ENCODE peak calls at places on chromosome 17, in four cellular contexts. One of them, this sample, is unnamed.

GRCh38 chr17:81200695-81201580 is 21.8 kb downstream of the CEP131 start:
- DNase-seq in K562: peak; percentile 65
- DNase-seq in WTC11: no peak
- DNase-seq in GM12878: no peak
- DNase-seq in this sample: peak; percentile 62

GRCh38 chr17:79684132-79684985 is 46.4 kb upstream of the ENPP7 start:
- DNase-seq in K562: peak; percentile 34
- DNase-seq in WTC11: no peak
- DNase-seq in GM12878: no peak
- DNase-seq in this sample: no peak

GRCh38 chr17:39950871-39951348 is 11.9 kb upstream of the GSDMA start:
- DNase-seq in K562: no peak
- DNase-seq in WTC11: no peak
- DNase-seq in GM12878: no peak
- DNase-seq in this sample: no peak

GRCh38 chr17:67518881-67519280 is 141.8 kb downstream of the PITPNC1 start:
- DNase-seq in K562: no peak
- DNase-seq in WTC11: no peak
- DNase-seq in GM12878: no peak
- DNase-seq in this sample: no peak

GRCh38 chr17:45841883-45842525 is 2.7 kb upstream of the SPPL2C start:
- DNase-seq in K562: no peak
- DNase-seq in WTC11: no peak
- DNase-seq in GM12878: no peak
- DNase-seq in this sample: no peak

GRCh38 chr17:54924405-54924804 is 23.8 kb downstream of the TOM1L1 start:
- DNase-seq in K562: no peak
- DNase-seq in WTC11: no peak
- DNase-seq in GM12878: no peak
- DNase-seq in this sample: no peak

GRCh38 chr17:40915721-40916256 is 21.7 kb downstream of the KRT23 start:
- DNase-seq in K562: no peak
- DNase-seq in WTC11: no peak
- DNase-seq in GM12878: peak; percentile 26
- DNase-seq in this sample: no peak

GRCh38 chr17:17766351-17767095 is 70.3 kb downstream of the SREBF1 start:
- DNase-seq in K562: no peak
- DNase-seq in WTC11: no peak
- DNase-seq in GM12878: no peak
- DNase-seq in this sample: no peak

GRCh38 chr17:1630662-1631061 is 2.0 kb upstream of the SLC43A2 start:
- DNase-seq in K562: no peak
- DNase-seq in WTC11: no peak
- DNase-seq in GM12878: no peak
- DNase-seq in this sample: no peak

GRCh38 chr17:7703584-7704574 is 1.1 kb upstream of the EFNB3 start:
- DNase-seq in K562: peak; percentile 34
- DNase-seq in WTC11: peak; percentile 81
- DNase-seq in GM12878: no peak
- DNase-seq in this sample: peak; percentile 18

GRCh38 chr17:78826836-78827509 is 13.6 kb downstream of the USP36 start:
- DNase-seq in K562: no peak
- DNase-seq in WTC11: no peak
- DNase-seq in GM12878: no peak
- DNase-seq in this sample: no peak

GRCh38 chr17:73343739-73344454 is 32.1 kb upstream of the CDC42EP4 start:
- DNase-seq in K562: no peak
- DNase-seq in WTC11: no peak
- DNase-seq in GM12878: no peak
- DNase-seq in this sample: no peak

GRCh38 chr17:46882666-46883065 is 31.3 kb downstream of the WNT9B start:
- DNase-seq in K562: no peak
- DNase-seq in WTC11: no peak
- DNase-seq in GM12878: no peak
- DNase-seq in this sample: no peak

GRCh38 chr17:81869221-81870154 is 1.6 kb downstream of the ARHGDIA start:
- DNase-seq in K562: peak; percentile 66
- DNase-seq in WTC11: peak; percentile 72
- DNase-seq in GM12878: no peak
- DNase-seq in this sample: no peak

GRCh38 chr17:8372422-8372821 is 4.1 kb downstream of the KRABD2 start:
- DNase-seq in K562: no peak
- DNase-seq in WTC11: no peak
- DNase-seq in GM12878: no peak
- DNase-seq in this sample: no peak

GRCh38 chr17:29608986-29609385 is 13.7 kb downstream of the CORO6 start:
- DNase-seq in K562: no peak
- DNase-seq in WTC11: no peak
- DNase-seq in GM12878: no peak
- DNase-seq in this sample: no peak

GRCh38 chr17:54967621-54968258 is 714 bp downstream of the COX11 start:
- DNase-seq in K562: peak; percentile 62
- DNase-seq in WTC11: no peak
- DNase-seq in GM12878: no peak
- DNase-seq in this sample: peak; percentile 83

GRCh38 chr17:80063815-80064585 is 27.6 kb downstream of the CCDC40 start:
- DNase-seq in K562: peak; percentile 65
- DNase-seq in WTC11: no peak
- DNase-seq in GM12878: no peak
- DNase-seq in this sample: peak; percentile 81

GRCh38 chr17:72465191-72466024 is 344.6 kb downstream of the SOX9 start:
- DNase-seq in K562: no peak
- DNase-seq in WTC11: no peak
- DNase-seq in GM12878: peak; percentile 93
- DNase-seq in this sample: peak; percentile 89

GRCh38 chr17:31695456-31696090 is 163.5 kb downstream of the COPRS start:
- DNase-seq in K562: no peak
- DNase-seq in WTC11: no peak
- DNase-seq in GM12878: no peak
- DNase-seq in this sample: no peak

GRCh38 chr17:58313815-58314705 is 14.5 kb downstream of the TSPOAP1 start:
- DNase-seq in K562: no peak
- DNase-seq in WTC11: no peak
- DNase-seq in GM12878: no peak
- DNase-seq in this sample: no peak

DNA sequence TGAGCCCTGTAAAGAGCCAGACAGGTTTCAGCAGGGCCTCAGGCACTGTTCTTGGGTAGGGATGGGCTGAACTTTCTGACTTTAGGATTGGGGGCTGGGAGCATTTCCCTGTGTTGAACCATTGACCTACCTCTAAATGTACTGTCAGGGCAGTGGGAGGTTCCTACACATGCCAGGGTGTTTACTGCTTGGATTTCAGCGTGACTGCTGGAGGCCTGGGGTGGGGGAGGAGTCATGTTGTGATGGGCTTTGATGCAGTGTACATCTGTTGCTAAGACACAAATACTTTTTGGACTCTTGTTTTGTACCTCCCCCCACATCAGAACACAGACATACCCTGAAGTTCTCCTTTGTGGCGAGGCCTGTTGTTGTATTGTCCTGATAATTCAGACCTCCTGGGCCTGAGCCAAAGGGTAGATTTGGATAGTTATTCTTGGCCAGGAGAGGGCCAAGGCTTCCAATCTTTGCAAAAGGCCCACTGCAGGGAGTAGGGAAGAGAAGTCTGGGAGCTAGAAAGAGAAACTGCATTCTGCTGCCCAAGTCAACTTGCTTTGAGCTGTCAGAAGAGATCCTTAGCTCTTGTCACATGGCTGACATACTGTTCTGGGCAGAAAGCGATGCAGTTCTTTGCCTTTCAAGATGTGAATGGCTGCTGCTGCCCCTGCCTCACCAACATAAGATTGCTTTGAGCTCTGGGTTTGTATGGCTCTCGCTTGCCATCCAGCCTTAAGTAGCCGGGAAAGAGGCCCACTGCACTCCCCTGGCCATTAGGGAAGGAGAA is 3.7 kb downstream of the NFE2L1 start:
- DNase-seq in K562: no peak
- DNase-seq in WTC11: no peak
- DNase-seq in GM12878: no peak
- DNase-seq in this sample: peak; percentile 85
- TF ChIP-seq CBFB in K562: no peak
- TF ChIP-seq CBFB in WTC11: no peak
- TF ChIP-seq CBFB in GM12878: no peak
- TF ChIP-seq CBFB in this sample: no peak

GRCh38 chr17:77045441-77046041 is 95.2 kb upstream of the SEC14L1 start:
- DNase-seq in K562: no peak
- DNase-seq in WTC11: no peak
- DNase-seq in GM12878: no peak
- DNase-seq in this sample: no peak
- TF ChIP-seq CBFB in K562: no peak
- TF ChIP-seq CBFB in WTC11: no peak
- TF ChIP-seq CBFB in GM12878: no peak
- TF ChIP-seq CBFB in this sample: no peak

GRCh38 chr17:77649717-77650211 is 308.7 kb upstream of the TNRC6C start:
- DNase-seq in K562: peak; percentile 43
- DNase-seq in WTC11: no peak
- DNase-seq in GM12878: no peak
- DNase-seq in this sample: no peak
- TF ChIP-seq CBFB in K562: no peak
- TF ChIP-seq CBFB in WTC11: no peak
- TF ChIP-seq CBFB in GM12878: no peak
- TF ChIP-seq CBFB in this sample: no peak

GRCh38 chr17:65487990-65488389 is 73.5 kb downstream of the AXIN2 start:
- DNase-seq in K562: no peak
- DNase-seq in WTC11: no peak
- DNase-seq in GM12878: no peak
- DNase-seq in this sample: no peak

GRCh38 chr17:65487161-65487560 is 74.3 kb downstream of the AXIN2 start:
- DNase-seq in K562: no peak
- DNase-seq in WTC11: no peak
- DNase-seq in GM12878: no peak
- DNase-seq in this sample: no peak

GRCh38 chr17:65488665-65489064 is 72.8 kb downstream of the AXIN2 start:
- DNase-seq in K562: no peak
- DNase-seq in WTC11: no peak
- DNase-seq in GM12878: no peak
- DNase-seq in this sample: no peak

GRCh38 chr17:65483438-65483837 is 78.0 kb downstream of the AXIN2 start:
- DNase-seq in K562: no peak
- DNase-seq in WTC11: no peak
- DNase-seq in GM12878: no peak
- DNase-seq in this sample: no peak

DNA sequence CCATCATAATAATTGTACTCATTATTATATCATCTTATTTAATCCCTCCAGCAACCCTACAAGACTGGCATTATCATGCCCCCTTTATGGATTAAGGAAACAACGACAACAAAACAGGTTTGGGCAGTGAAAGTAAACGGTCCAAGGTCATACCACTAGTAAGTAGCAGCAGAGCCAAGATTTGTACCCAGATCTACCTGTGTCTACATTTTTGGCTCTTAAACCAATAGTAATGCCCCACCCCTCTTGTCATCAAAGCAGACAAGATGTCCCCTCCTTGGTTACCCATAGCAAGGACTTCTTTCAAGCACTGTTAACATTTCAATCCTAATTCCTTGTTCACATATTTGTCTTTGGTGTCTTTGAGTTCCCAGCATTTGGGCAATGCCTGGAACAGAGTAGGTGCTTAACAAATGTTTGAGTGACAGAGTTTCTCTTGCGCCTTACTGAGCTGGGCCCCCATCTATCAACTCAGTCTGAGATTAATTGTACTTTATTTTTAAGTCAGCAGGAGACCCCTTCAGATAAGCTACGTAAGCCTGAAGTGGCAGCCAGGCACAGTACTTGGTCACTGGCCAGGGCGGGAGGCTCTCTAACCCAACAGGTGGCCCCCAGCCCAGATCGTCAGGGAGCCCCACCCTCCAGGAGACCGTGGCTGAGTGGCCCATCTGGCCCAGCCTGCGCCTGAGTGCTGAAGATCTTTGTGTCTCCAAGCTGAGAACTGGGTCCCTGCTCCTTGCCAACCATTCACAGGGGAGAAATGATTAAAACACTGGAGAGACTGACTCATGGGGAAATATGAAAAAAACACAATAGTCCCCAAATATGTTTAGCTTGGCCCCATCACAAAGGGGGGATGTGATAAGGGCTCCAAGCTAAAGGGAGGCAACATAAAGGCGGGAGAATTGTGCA is 75.8 kb downstream of the AXIN2 start:
- DNase-seq in K562: no peak
- DNase-seq in WTC11: no peak
- DNase-seq in GM12878: no peak
- DNase-seq in this sample: no peak
- TF ChIP-seq CBFB in K562: no peak
- TF ChIP-seq CBFB in WTC11: no peak
- TF ChIP-seq CBFB in GM12878: no peak
- TF ChIP-seq CBFB in this sample: no peak

DNA sequence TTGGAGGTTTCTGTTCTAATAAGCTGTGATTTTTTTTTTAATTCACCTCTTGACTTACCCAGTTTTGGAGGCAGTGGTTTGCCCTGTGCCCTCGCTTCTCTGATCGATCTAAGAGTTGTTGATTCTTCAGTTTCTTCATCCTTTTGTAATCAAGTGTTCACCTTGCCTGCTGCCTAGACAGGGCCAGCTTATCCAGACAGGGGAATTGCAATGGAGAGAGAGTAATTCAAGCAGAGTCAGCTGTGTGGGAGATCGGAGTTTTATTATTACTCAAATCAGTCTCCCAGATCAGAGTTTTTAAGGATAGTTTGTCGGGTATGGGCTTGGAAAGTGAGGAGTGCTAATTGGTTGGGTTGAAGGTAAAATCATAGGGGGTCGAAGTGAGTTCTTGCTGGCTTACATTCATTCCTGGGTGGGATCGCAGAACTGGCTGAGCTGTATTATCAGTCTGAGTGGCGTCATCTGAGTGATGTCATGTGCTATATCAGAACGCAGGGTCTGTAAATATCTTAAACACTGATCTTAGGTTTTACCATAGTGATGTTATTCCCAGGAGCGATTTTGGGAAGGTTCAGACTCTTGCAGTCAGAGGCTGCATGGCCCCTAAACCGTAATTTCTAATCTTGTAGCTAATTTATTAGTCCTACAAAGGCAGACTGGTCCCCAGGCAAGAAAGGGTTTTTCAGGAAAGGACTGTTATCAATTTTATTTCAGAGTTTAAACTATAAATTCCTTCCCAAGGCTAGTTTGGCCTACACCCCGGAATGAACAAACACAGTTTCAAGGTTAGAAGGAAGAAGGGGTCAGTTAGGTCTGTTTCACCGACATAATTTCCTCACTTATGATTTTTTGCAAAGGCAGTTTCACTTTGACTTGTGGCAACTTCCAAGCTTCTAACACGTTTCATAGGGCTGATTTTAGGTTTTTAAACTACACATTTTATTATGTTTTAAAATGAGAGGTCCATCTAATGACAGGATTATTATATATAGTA is 21.5 kb upstream of the KCNJ16 start:
- DNase-seq in K562: no peak
- DNase-seq in WTC11: no peak
- DNase-seq in GM12878: no peak
- DNase-seq in this sample: no peak
- TF ChIP-seq CBFB in K562: no peak
- TF ChIP-seq CBFB in WTC11: no peak
- TF ChIP-seq CBFB in GM12878: no peak
- TF ChIP-seq CBFB in this sample: no peak

DNA sequence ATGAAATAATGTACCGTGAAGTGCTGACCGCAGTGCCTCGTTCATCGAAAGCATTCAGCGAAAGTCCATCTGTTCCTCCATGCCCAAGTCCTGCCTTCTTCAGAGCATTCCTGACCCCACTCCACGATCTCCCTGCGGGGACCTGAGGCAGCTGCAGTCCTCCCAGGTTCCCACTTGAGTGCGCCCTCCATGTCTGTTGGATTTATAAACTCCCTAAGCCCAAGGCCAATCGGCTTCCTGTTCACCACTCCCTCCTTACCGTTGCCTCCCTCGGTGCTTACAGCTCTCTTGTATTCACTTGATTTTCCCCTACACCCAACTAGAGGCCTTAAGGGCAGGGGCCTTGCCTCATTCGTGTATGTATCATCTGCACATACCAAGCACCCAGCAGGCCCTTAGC is 2.8 kb downstream of the RAD51D start:
- DNase-seq in K562: no peak
- DNase-seq in WTC11: no peak
- DNase-seq in GM12878: no peak
- DNase-seq in this sample: no peak
- TF ChIP-seq CBFB in K562: no peak
- TF ChIP-seq CBFB in WTC11: no peak
- TF ChIP-seq CBFB in GM12878: no peak
- TF ChIP-seq CBFB in this sample: no peak